ENCODE peak calls at places on chromosomes 6 and 20, in nine cellular contexts. H, K, T, R, U, P, Z, I and M are unnamed samples.

GRCh38 chr20:61310954-61311353 is 58.9 kb downstream of the CDH4 start:
- DNase-seq in T (no peak), Z (no peak), P (no peak), K (no peak), R (no peak), H (no peak), I (no peak), U (no peak), M (no peak)

GRCh38 chr6:50591135-50591534 is 122.2 kb upstream of the TFAP2D start:
- DNase-seq in I (no peak), K (no peak), H (peak; percentile 27), T (no peak), Z (no peak), P (no peak), R (no peak), U (no peak), M (no peak)

GRCh38 chr20:38063911-38064310 is 30.4 kb downstream of the RPRD1B start:
- DNase-seq in I (no peak), U (peak; percentile 63), R (no peak), H (no peak), Z (no peak), K (no peak), T (no peak), P (no peak), M (no peak)

GRCh38 chr20:50309280-50309763 is 118.7 kb downstream of the CEBPB start:
- DNase-seq in T (peak; percentile 76), R (no peak), P (no peak), Z (no peak), K (no peak), U (no peak), H (no peak), I (no peak), M (no peak)

GRCh38 chr20:25270829-25271251 is 23.0 kb downstream of the PYGB start:
- DNase-seq in R (no peak), K (no peak), U (no peak), P (no peak), Z (no peak), I (no peak), T (no peak), H (no peak), M (no peak)

GRCh38 chr20:10784337-10785183 is 110.8 kb upstream of the JAG1 start:
- DNase-seq in I (no peak), H (no peak), K (no peak), U (no peak), P (no peak), R (no peak), Z (no peak), T (no peak), M (no peak)

GRCh38 chr20:63488331-63489251 is 10.3 kb downstream of the EEF1A2 start:
- DNase-seq in R (no peak), P (no peak), T (no peak), U (no peak), I (no peak), H (no peak), K (no peak), Z (no peak), M (no peak)

GRCh38 chr6:159094444-159095252 is 49.9 kb upstream of the TAGAP start:
- DNase-seq in K (peak; percentile 84), H (no peak), P (no peak), T (no peak), I (no peak), Z (no peak), U (peak; percentile 70), R (no peak), M (no peak)

GRCh38 chr6:154661751-154662150 is 71.5 kb upstream of the SCAF8 start:
- DNase-seq in T (no peak), P (no peak), H (no peak), K (no peak), Z (no peak), R (no peak), U (no peak), I (no peak), M (no peak)

GRCh38 chr6:39941820-39942219 is 7.6 kb upstream of the MOCS1 start:
- DNase-seq in P (no peak), T (no peak), U (no peak), K (no peak), I (no peak), H (no peak), R (no peak), Z (no peak), M (no peak)

GRCh38 chr6:167141667-167142432 is 15.9 kb downstream of the GPR31 start:
- DNase-seq in K (peak; percentile 43), H (peak; percentile 76), Z (peak; percentile 76), U (peak; percentile 82), I (peak; percentile 69), R (peak; percentile 74), P (peak; percentile 24), T (peak; percentile 35), M (no peak)

GRCh38 chr6:129929433-129929832 is 68.3 kb upstream of the TMEM244 start:
- DNase-seq in H (no peak), T (peak; percentile 72), Z (no peak), P (no peak), U (no peak), R (no peak), K (no peak), I (no peak), M (no peak)

GRCh38 chr20:2942439-2942838 is 69.2 kb downstream of the PTPRA start:
- DNase-seq in U (no peak), H (no peak), K (no peak), Z (no peak), P (no peak), T (peak; percentile 74), I (no peak), R (no peak), M (no peak)

GRCh38 chr6:138654715-138655634 is 118.6 kb upstream of the CCDC28A start:
- DNase-seq in I (no peak), R (no peak), P (peak; percentile 16), K (peak; percentile 6), Z (peak; percentile 3), U (peak; percentile 56), T (peak; percentile 44), H (no peak), M (peak; percentile 12)

GRCh38 chr6:39884696-39885095 is 49.6 kb downstream of the MOCS1 start:
- DNase-seq in R (no peak), U (no peak), H (no peak), P (no peak), K (no peak), Z (no peak), I (no peak), T (peak; percentile 42), M (no peak)

GRCh38 chr6:112037783-112038216 is 16.1 kb upstream of the CCN6 start:
- DNase-seq in P (no peak), Z (peak; percentile 14), R (no peak), U (no peak), T (peak; percentile 95), H (peak; percentile 94), I (no peak), K (no peak), M (no peak)

GRCh38 chr6:43970913-43971775 is 156.1 kb downstream of the MRPL14 start:
- DNase-seq in U (no peak), T (peak; percentile 43), K (no peak), I (no peak), H (peak; percentile 78), R (no peak), Z (peak; percentile 75), P (no peak), M (no peak)

GRCh38 chr6:11729083-11729482 is 49.5 kb downstream of the ADTRP start:
- DNase-seq in Z (no peak), P (no peak), R (no peak), U (no peak), K (no peak), I (no peak), H (no peak), T (no peak), M (no peak)

GRCh38 chr6:12973302-12973865 is 256.8 kb downstream of the PHACTR1 start:
- DNase-seq in I (no peak), P (no peak), T (peak; percentile 6), U (no peak), R (no peak), H (no peak), Z (no peak), K (no peak), M (no peak)

GRCh38 chr6:81878479-81878878 is 126.0 kb upstream of the TENT5A start:
- DNase-seq in Z (no peak), H (no peak), R (no peak), T (peak; percentile 43), P (no peak), U (no peak), K (no peak), I (no peak), M (no peak)

GRCh38 chr20:38201356-38201755 is 36.3 kb upstream of the TGM2 start:
- DNase-seq in Z (no peak), H (peak; percentile 81), T (peak; percentile 60), P (no peak), K (no peak), I (no peak), U (no peak), R (no peak), M (no peak)

GRCh38 chr6:131062245-131063027 is 609 bp downstream of the EPB41L2 start:
- DNase-seq in R (peak; percentile 33), H (peak; percentile 82), T (no peak), U (peak; percentile 27), I (peak; percentile 41), P (no peak), K (peak; percentile 13), Z (no peak), M (no peak)

GRCh38 chr6:39188577-39188976 is 40.7 kb downstream of the KCNK5 start:
- DNase-seq in K (no peak), H (peak; percentile 36), T (no peak), R (no peak), P (no peak), I (no peak), U (no peak), Z (no peak), M (no peak)

GRCh38 chr6:116447496-116448011 is 13.6 kb upstream of the CALHM6 start:
- DNase-seq in U (no peak), I (no peak), T (peak; percentile 97), P (no peak), H (no peak), K (no peak), R (no peak), Z (no peak), M (no peak)

GRCh38 chr20:63501818-63502670 is 3.2 kb upstream of the EEF1A2 start:
- DNase-seq in H (peak; percentile 77), I (no peak), U (no peak), R (no peak), Z (peak; percentile 54), T (no peak), P (no peak), K (no peak), M (no peak)

GRCh38 chr6:149473080-149474052 is 11.4 kb downstream of the ZC3H12D start:
- DNase-seq in P (no peak), K (peak; percentile 63), T (no peak), H (no peak), R (no peak), Z (no peak), I (no peak), U (no peak), M (no peak)

GRCh38 chr6:37272834-37273566 is 15.1 kb upstream of the TMEM217 start:
- DNase-seq in R (no peak), K (no peak), I (no peak), U (no peak), H (no peak), P (no peak), T (no peak), Z (no peak), M (no peak)

GRCh38 chr6:100892693-100893092 is 11.6 kb upstream of the ASCC3 start:
- DNase-seq in T (no peak), R (no peak), Z (no peak), U (no peak), H (no peak), I (no peak), P (no peak), K (no peak), M (no peak)

GRCh38 chr20:16865406-16865805 is 117.2 kb downstream of the OTOR start:
- DNase-seq in T (no peak), Z (no peak), P (no peak), K (no peak), I (no peak), R (no peak), U (no peak), H (no peak), M (no peak)

GRCh38 chr6:71967436-71967835 is 81.1 kb downstream of the RIMS1 start:
- DNase-seq in U (no peak), T (no peak), Z (no peak), R (no peak), P (no peak), H (no peak), K (no peak), I (no peak), M (no peak)

GRCh38 chr20:17228624-17229061 is 1.8 kb downstream of the PCSK2 start:
- DNase-seq in I (peak; percentile 38), P (no peak), U (no peak), Z (no peak), H (peak; percentile 68), K (no peak), T (no peak), R (peak; percentile 43), M (no peak)